ENCODE peak calls at places on chromosomes 2 and 18, in ten cellular contexts. K is RPMI7951, Z is aorta, P is posterior vena cava, N is sciatic nerve, Q is foreskin fibroblast, T is cardiac fibroblast, J is M059J, G is NCI-H524, L is fibroblast of lung. E is an unnamed sample.
A peak's percentile ranks its signal among the peaks of the same experiment; 100 is the strongest.

GRCh38 chr2:71299507-71299906 is 32.1 kb upstream of the ZNF638 start:
- DNase-seq in K (peak; percentile 46), Z (no peak), P (no peak), N (no peak), Q (no peak), T (peak; percentile 59), J (peak; percentile 40), G (no peak), L (peak; percentile 24), E (no peak)

GRCh38 chr2:33441235-33441810 is 35.1 kb upstream of the RASGRP3 start:
- DNase-seq in K (peak; percentile 73), Z (peak; percentile 60), P (no peak), N (peak; percentile 73), Q (peak; percentile 69), T (peak; percentile 83), J (peak; percentile 70), G (peak; percentile 43), L (peak; percentile 56), E (peak; percentile 25)

GRCh38 chr2:32291746-32292145 is 14.0 kb downstream of the YIPF4 start:
- DNase-seq in K (no peak), Z (no peak), P (no peak), N (no peak), Q (no peak), T (peak; percentile 14), J (no peak), G (no peak), L (no peak), E (no peak)

GRCh38 chr2:226794077-226794670 is 5.4 kb downstream of the IRS1 start:
- DNase-seq in K (no peak), Z (no peak), P (no peak), N (no peak), Q (no peak), T (no peak), J (peak; percentile 35), G (no peak), L (peak; percentile 38), E (no peak)

GRCh38 chr18:55290898-55291297 is 297.1 kb downstream of the TCF4 start:
- DNase-seq in K (peak; percentile 62), Z (no peak), P (no peak), N (no peak), Q (peak; percentile 36), T (no peak), J (peak; percentile 39), G (no peak), L (peak; percentile 67), E (no peak)

GRCh38 chr2:52594036-52594435 is 1173.6 kb upstream of the CHAC2 start:
- DNase-seq in K (no peak), Z (no peak), P (no peak), N (no peak), Q (no peak), T (no peak), J (no peak), G (no peak), L (peak; percentile 44), E (no peak)

GRCh38 chr2:40164736-40165502 is 287.0 kb downstream of the SLC8A1 start:
- DNase-seq in K (no peak), Z (no peak), P (no peak), N (no peak), Q (no peak), T (peak; percentile 68), J (no peak), G (no peak), L (no peak), E (no peak)

GRCh38 chr2:189293164-189293563 is 113.6 kb upstream of the COL5A2 start:
- DNase-seq in K (no peak), Z (no peak), P (no peak), N (no peak), Q (peak; percentile 69), T (peak; percentile 74), J (peak; percentile 10), G (no peak), L (peak; percentile 70), E (no peak)

GRCh38 chr18:24543408-24544140 is 83.1 kb downstream of the HRH4 start:
- DNase-seq in K (no peak), Z (no peak), P (no peak), N (no peak), Q (no peak), T (no peak), J (no peak), G (no peak), L (no peak), E (no peak)

GRCh38 chr2:157903626-157904025 is 27.5 kb upstream of the ACVR1 start:
- DNase-seq in K (no peak), Z (no peak), P (no peak), N (no peak), Q (no peak), T (no peak), J (no peak), G (no peak), L (no peak), E (no peak)

E was measured in DMS 273 treated with DMSO at 0.1 percent for 48 hours.